ENCODE peak calls at places on chromosomes 11 and 22, in five cellular contexts. M is HCT116, S is spleen, A is IMR-90, T is AG04450. W is an unnamed sample.
A peak's percentile ranks its signal among the peaks of the same experiment; 100 is the strongest.

GRCh38 chr22:49747130-49747529 is 80.5 kb downstream of the BRD1 start:
- DNase-seq in M (no peak), S (no peak), A (no peak), T (no peak), W (no peak)

GRCh38 chr11:19117760-19118097 is 761 bp downstream of the ZDHHC13 start:
- DNase-seq in M (no peak), S (no peak), A (peak; percentile 5), T (no peak), W (no peak)

GRCh38 chr11:9379046-9379445 is 5.4 kb upstream of the IPO7 start:
- DNase-seq in M (no peak), S (no peak), A (no peak), T (no peak), W (no peak)

GRCh38 chr11:32312206-32312817 is 123.0 kb downstream of the WT1 start:
- DNase-seq in M (no peak), S (no peak), A (peak; percentile 37), T (no peak), W (no peak)

GRCh38 chr11:116373545-116373944 is 399.2 kb downstream of the BUD13 start:
- DNase-seq in M (no peak), S (no peak), A (no peak), T (no peak), W (no peak)

GRCh38 chr22:45473626-45474237 is 29.0 kb upstream of the FBLN1 start:
- DNase-seq in M (no peak), S (peak; percentile 5), A (no peak), T (no peak), W (no peak)

GRCh38 chr11:120564573-120565301 is 53.2 kb downstream of the GRIK4 start:
- DNase-seq in M (no peak), S (peak; percentile 78), A (peak; percentile 75), T (no peak), W (no peak)

GRCh38 chr22:48340727-48341709 is 1486.7 kb downstream of the BRD1 start:
- DNase-seq in M (no peak), S (peak; percentile 46), A (no peak), T (no peak), W (no peak)

DNA sequence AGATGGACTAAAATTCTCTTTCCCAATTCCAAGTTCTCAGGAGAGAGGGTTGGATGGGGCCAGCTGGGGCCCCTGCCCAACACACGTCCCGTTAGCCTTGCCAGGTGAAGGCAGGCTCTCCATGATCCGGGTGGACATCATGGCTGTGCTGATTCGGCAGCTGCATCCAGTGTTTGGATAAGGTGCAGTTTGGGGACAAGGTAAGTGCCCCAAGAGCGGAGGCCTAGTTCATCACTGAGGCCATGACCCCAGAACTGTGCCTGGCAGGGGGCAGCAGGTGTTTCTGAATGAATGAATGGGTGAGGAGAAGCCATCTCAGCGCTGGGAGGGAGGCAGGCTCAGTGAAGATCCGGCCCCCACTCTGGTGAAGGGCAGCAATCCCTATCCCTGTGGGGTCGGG is 520.4 kb downstream of the TBC1D22A start:
- DNase-seq in M (no peak), S (no peak), A (no peak), T (no peak), W (no peak)
- H3K4me3 ChIP-seq in M (no peak overlapping the region), S (no peak overlapping the region), A (no peak overlapping the region), T (no peak overlapping the region), W (no peak overlapping the region)

GRCh38 chr22:42313804-42314581 is 43.5 kb upstream of the TCF20 start:
- DNase-seq in M (peak; percentile 75), S (no peak), A (peak; percentile 54), T (no peak), W (no peak)

GRCh38 chr22:42310301-42310981 is 40.0 kb upstream of the TCF20 start:
- DNase-seq in M (no peak), S (no peak), A (no peak), T (no peak), W (no peak)

GRCh38 chr22:42314709-42315391 is 44.4 kb upstream of the TCF20 start:
- DNase-seq in M (no peak), S (no peak), A (no peak), T (no peak), W (no peak)

GRCh38 chr22:42315392-42315756 is 44.9 kb upstream of the TCF20 start:
- DNase-seq in M (no peak), S (no peak), A (no peak), T (no peak), W (no peak)

GRCh38 chr22:42313204-42313603 is 42.8 kb upstream of the TCF20 start:
- DNase-seq in M (no peak), S (no peak), A (no peak), T (no peak), W (no peak)
- TF ChIP-seq CTCF in M (no peak), S (no peak), A (no peak), T (no peak), W (no peak)

DNA sequence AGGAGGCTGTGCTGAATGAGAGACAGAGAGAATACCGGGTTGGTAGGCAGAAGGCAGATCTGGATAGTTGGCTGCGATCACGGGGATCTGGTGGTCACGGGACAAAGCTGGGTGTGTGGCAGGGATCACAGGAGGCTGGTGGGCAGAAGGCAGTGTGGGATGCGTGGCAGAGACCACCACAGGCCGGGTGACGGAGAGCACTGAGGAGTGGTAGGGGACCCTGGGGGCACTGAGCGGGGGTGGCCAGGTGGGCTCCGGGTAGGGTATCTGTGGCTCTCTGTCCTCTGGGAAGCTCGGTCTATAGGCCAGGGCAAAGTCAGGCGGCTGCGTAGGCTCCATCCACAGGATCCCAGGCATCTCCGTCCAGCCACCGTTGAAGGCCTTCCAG is 1.4 kb downstream of the CD248 start:
- DNase-seq in M (no peak), S (no peak), A (no peak), T (no peak), W (no peak)
- H3K4me3 ChIP-seq in M (no peak overlapping the region), S (no peak overlapping the region), A (peak overlapping the region; percentile 72), T (peak overlapping the region; percentile 87), W (peak overlapping the region; percentile 91)

DNA sequence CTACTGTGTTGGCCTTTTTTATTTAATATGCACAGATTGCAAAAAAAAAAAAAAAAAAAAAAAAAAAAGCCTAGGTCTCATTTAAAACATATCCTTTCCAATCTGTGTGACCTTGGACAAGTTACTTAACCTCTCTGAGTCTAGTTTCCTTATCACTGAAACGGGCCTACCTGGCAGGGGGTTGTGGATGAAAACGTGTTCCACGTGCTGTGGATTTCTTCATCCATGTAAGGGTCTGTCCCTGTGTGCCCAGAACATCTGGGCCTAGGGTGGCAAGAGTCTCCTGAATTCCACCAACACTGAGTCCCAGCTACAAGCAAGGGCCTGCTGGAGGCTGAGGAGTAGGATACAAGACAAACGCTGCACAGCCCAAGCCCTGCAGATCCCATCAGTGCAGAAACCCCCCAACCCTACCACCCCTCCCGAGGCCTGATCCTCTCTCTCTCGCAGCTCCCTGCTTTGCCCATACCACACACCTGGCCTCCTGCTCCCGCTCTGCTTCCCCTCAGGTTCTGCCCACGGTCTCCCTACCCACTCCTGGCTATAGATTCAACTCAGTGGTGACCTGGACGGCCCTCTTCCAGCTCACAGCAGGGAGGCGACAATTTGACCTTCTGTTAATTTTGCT is 4.7 kb upstream of the GNAZ start:
- DNase-seq in M (no peak), S (peak; percentile 57), A (no peak), T (no peak), W (no peak)
- TF ChIP-seq CTCF in M (no peak), S (no peak), A (no peak), T (no peak), W (no peak)

GRCh38 chr11:72616655-72617054 is 57.6 kb downstream of the PDE2A start:
- DNase-seq in M (no peak), S (no peak), A (no peak), T (no peak), W (no peak)
- H3K4me3 ChIP-seq in M (no peak overlapping the region), S (no peak overlapping the region), A (no peak overlapping the region), T (no peak overlapping the region), W (no peak overlapping the region)

GRCh38 chr11:119459293-119459976 is 36.5 kb upstream of the THY1 start:
- DNase-seq in M (no peak), S (no peak), A (no peak), T (no peak), W (no peak)

GRCh38 chr11:119460582-119460981 is 37.6 kb upstream of the THY1 start:
- DNase-seq in M (no peak), S (no peak), A (peak; percentile 97), T (peak; percentile 95), W (peak; percentile 88)

GRCh38 chr11:119460130-119460529 is 37.2 kb upstream of the THY1 start:
- DNase-seq in M (no peak), S (no peak), A (no peak), T (no peak), W (no peak)

DNA sequence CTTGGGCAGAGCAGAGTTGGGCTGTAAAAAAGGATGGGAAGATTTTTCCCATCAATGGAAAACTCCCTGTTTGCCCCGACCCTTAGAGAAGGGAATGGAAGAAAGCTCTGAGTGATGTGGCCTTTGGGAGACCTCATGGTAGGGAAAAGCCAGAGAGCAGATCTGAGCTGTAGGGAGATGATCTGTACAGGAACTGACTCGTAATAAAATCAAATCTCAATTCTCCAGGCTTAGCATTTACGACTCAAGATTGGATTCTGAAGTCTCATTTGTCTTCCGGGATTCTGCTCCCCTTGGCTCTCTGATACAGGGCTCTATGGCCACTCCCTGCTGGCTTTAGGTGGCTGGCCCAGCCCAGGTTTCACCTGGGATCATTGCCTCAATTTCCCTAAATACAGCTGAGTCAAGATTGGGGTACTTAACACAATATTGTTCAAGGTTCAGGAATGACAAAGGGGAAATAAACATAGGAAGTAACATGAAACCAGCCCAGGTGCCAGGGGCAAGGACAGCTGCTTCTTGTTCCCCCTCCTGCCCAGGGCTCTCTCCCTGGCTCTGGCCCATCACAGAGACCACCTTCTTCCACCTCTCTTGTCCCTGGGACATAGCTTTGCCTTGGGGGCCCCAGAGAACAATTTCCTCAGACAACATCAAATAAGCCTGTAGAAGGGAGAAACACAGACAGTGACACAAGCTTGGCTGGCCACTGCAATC is 38.4 kb upstream of the THY1 start:
- DNase-seq in M (no peak), S (no peak), A (peak; percentile 54), T (no peak), W (no peak)
- TF ChIP-seq CTCF in M (no peak), S (no peak), A (no peak), T (no peak), W (no peak)